ENCODE peak calls at places on chromosome 4, in eight cellular contexts. C is keratinocyte, O is psoas muscle, T is tibial artery, P is heart left ventricle, V is right lobe of liver, J is iPS DF 6.9, W is right cardiac atrium. E is an unnamed sample. For H3K4me1, the result is how much of the 10 kb centered on the place peaks cover.

GRCh38 chr4:30073001-30073710 is 647.0 kb upstream of the PCDH7 start:
- DNase-seq in C (no peak), O (no peak), T (no peak), P (no peak), V (no peak), J (no peak), W (no peak), E (no peak)

GRCh38 chr4:176789955-176790354 is 2.8 kb downstream of the VEGFC start:
- DNase-seq in C (peak), O (no peak), T (no peak), P (no peak), V (no peak), J (no peak), W (no peak), E (no peak)

GRCh38 chr4:154124539-154125255 is 335.8 kb upstream of the SFRP2 start:
- DNase-seq in C (peak), O (no peak), T (no peak), P (no peak), V (no peak), J (no peak), W (no peak), E (no peak)

GRCh38 chr4:15525080-15525479 is 55.4 kb downstream of the CC2D2A start:
- DNase-seq in C (peak), O (no peak), T (no peak), P (no peak), V (no peak), J (no peak), W (no peak), E (no peak)

GRCh38 chr4:133996431-133997121 is 205.0 kb downstream of the PABPC4L start:
- DNase-seq in C (no peak), O (no peak), T (no peak), P (no peak), V (no peak), J (no peak), W (no peak), E (no peak)

GRCh38 chr4:100722866-100723459 is 205.1 kb upstream of the EMCN start:
- DNase-seq in C (no peak), O (no peak), T (no peak), P (no peak), V (no peak), J (no peak), W (no peak), E (no peak)

GRCh38 chr4:2251073-2251794 is 9.3 kb upstream of the HAUS3 start:
- DNase-seq in C (no peak), O (peak), T (no peak), P (peak), V (peak), J (no peak), W (peak), E (no peak)

GRCh38 chr4:159414305-159414704 is 311.4 kb downstream of the RAPGEF2 start:
- DNase-seq in C (no peak), O (no peak), T (no peak), P (no peak), V (no peak), J (no peak), W (no peak), E (no peak)

GRCh38 chr4:112029642-112030235 is 115.5 kb upstream of the FAM241A start:
- DNase-seq in C (no peak), O (no peak), T (no peak), P (no peak), V (no peak), J (no peak), W (no peak), E (no peak)

GRCh38 chr4:52837716-52838558 is 24.2 kb upstream of the RASL11B start:
- DNase-seq in C (peak), O (no peak), T (no peak), P (no peak), V (no peak), J (no peak), W (no peak), E (no peak)

GRCh38 chr4:155639674-155640529 is 26.7 kb upstream of the GUCY1A1 start:
- DNase-seq in C (no peak), O (no peak), T (no peak), P (no peak), V (no peak), J (no peak), W (no peak), E (no peak)

GRCh38 chr4:82429728-82430192 is 502 bp downstream of the HNRNPDL start:
- DNase-seq in C (no peak), O (no peak), T (no peak), P (no peak), V (no peak), J (no peak), W (no peak), E (peak)

GRCh38 chr4:2762048-2762447 is 5.9 kb upstream of the TNIP2 start:
- DNase-seq in C (no peak), O (peak), T (peak), P (no peak), V (no peak), J (no peak), W (no peak), E (no peak)

GRCh38 chr4:65089666-65090065 is 580.6 kb downstream of the EPHA5 start:
- DNase-seq in C (no peak), O (no peak), T (no peak), P (no peak), V (no peak), J (no peak), W (no peak), E (no peak)

GRCh38 chr4:83011779-83012630 is 1.4 kb upstream of the LIN54 start:
- DNase-seq in C (no peak), O (peak), T (peak), P (peak), V (peak), J (no peak), W (peak), E (peak)

GRCh38 chr4:87579478-87579877 is 28.9 kb upstream of the DSPP start:
- DNase-seq in C (no peak), O (no peak), T (no peak), P (no peak), V (no peak), J (no peak), W (no peak), E (no peak)

GRCh38 chr4:88378691-88379559 is at the start of gene HERC6:
- DNase-seq in C (peak), O (peak), T (peak), P (peak), V (peak), J (no peak), W (peak), E (peak)

GRCh38 chr4:180617203-180617602 is 1626.0 kb upstream of the TENM3 start:
- DNase-seq in C (no peak), O (no peak), T (no peak), P (no peak), V (no peak), J (no peak), W (no peak), E (no peak)

GRCh38 chr4:86544313-86544966 is 49.7 kb upstream of the PTPN13 start:
- DNase-seq in C (no peak), O (no peak), T (no peak), P (no peak), V (no peak), J (no peak), W (no peak), E (no peak)

GRCh38 chr4:54513231-54513630 is 144.5 kb upstream of the KIT start:
- DNase-seq in C (peak), O (no peak), T (no peak), P (no peak), V (no peak), J (no peak), W (no peak), E (no peak)

DNA sequence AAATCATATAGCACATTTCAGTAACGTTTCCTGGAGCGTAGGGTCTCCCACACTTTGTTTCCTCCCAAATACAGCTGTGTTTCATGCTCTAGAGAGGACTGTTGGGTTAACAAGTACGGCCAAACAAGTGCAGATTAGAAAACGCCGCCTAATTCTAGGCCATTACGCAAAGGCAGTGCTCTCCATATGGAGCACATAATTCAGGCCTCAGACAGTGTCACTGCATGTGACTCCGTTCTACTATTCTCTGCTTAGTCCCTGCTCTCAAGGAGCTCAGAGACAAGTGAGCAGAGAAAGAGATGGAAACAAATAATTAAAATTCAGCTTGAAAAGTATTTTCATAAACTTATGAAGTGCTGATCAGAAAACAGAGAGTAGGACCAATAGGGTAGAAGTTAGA is 11.6 kb downstream of the ZNF827 start:
- DNase-seq in C (no peak), O (no peak), T (no peak), P (no peak), V (no peak), J (no peak), W (no peak), E (no peak)
- H3K27ac ChIP-seq in C (no peak), O (no peak), T (no peak), P (no peak), V (no peak), J (no peak), W (no peak), E (no peak)

DNA sequence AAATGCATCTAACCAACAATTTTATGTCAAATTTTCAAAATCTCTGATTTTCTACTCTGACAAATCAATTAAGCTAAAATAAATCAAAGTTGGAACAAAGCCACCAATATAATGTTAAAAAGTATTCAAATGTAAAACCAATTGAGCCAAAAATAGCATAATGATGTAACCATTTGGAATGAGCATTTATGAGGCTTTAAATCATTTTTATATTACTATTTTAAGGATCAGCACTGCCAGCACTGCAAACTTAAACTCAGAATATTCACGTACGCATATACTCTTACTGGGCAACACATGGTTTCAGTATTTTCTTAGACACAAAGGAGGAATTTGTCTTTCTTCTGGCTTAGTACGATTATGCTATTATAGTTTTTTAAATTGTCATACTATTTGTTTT is 52.2 kb downstream of the AFAP1 start:
- DNase-seq in C (no peak), O (no peak), T (no peak), P (no peak), V (no peak), J (no peak), W (no peak), E (no peak)
- H3K4me1 ChIP-seq in C (under half), O (under half), T (half or more), P (under half), V (under half), J (under half), W (under half), E (under half)

GRCh38 chr4:168794092-168794707 is 215.9 kb downstream of the CBR4 start:
- DNase-seq in C (no peak), O (no peak), T (no peak), P (no peak), V (no peak), J (no peak), W (peak), E (no peak)
- H3K27ac ChIP-seq in C (no peak), O (peak), T (no peak), P (no peak), V (no peak), J (no peak), W (peak), E (no peak)

DNA sequence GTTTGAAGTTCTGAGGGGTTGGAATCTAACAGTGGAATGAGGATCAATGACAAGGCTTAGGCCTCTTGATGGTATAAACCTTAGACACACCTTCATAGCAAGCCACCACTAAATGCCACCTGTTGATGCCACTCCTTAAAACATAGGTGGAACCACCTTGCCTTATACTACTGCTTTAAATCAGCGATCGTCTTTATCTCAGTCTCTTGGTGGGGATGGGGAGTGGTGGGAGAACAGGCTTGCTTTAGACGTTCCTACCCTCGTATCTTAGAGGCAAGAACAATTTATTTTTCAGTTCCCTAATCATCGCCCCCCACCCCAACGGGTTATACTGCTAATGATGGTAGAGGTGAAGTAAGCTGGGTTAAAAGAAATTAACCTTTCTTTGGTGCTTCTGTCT is 1.3 kb downstream of the RAB33B start:
- DNase-seq in C (no peak), O (no peak), T (no peak), P (no peak), V (no peak), J (no peak), W (no peak), E (no peak)
- H3K4me1 ChIP-seq in C (under half), O (under half), T (half or more), P (half or more), V (under half), J (under half), W (under half), E (under half)

GRCh38 chr4:186846426-186846825 is 122.8 kb upstream of the FAT1 start:
- DNase-seq in C (no peak), O (no peak), T (no peak), P (no peak), V (no peak), J (no peak), W (no peak), E (no peak)
- H3K27ac ChIP-seq in C (no peak), O (no peak), T (no peak), P (no peak), V (no peak), J (no peak), W (no peak), E (no peak)

GRCh38 chr4:25161599-25161960 is 1.3 kb upstream of the SEPSECS start:
- DNase-seq in C (no peak), O (no peak), T (no peak), P (no peak), V (no peak), J (no peak), W (no peak), E (no peak)

GRCh38 chr4:25158817-25159216 is 1.4 kb downstream of the SEPSECS start:
- DNase-seq in C (no peak), O (no peak), T (no peak), P (no peak), V (no peak), J (no peak), W (no peak), E (no peak)

GRCh38 chr4:25162566-25162965 is 2.3 kb upstream of the SEPSECS start:
- DNase-seq in C (no peak), O (no peak), T (no peak), P (no peak), V (no peak), J (no peak), W (no peak), E (no peak)

GRCh38 chr4:25160714-25161598 is 707 bp upstream of the SEPSECS start:
- DNase-seq in C (no peak), O (no peak), T (no peak), P (no peak), V (no peak), J (no peak), W (no peak), E (no peak)

GRCh38 chr4:25159837-25160713 is at the start of gene SEPSECS:
- DNase-seq in C (peak), O (peak), T (peak), P (peak), V (peak), J (peak), W (peak), E (peak)
- H3K4me1 ChIP-seq in C (under half), O (under half), T (under half), P (under half), V (under half), J (under half), W (under half), E (under half)

GRCh38 chr4:98166025-98166730 is 22.9 kb upstream of the STPG2 start:
- DNase-seq in C (no peak), O (peak), T (no peak), P (peak), V (peak), J (no peak), W (peak), E (no peak)
- H3K27ac ChIP-seq in C (no peak), O (no peak), T (no peak), P (no peak), V (no peak), J (no peak), W (no peak), E (no peak)

GRCh38 chr4:139300431-139301142 is 718 bp upstream of the NAA15 start:
- DNase-seq in C (no peak), O (no peak), T (no peak), P (no peak), V (no peak), J (no peak), W (no peak), E (no peak)

GRCh38 chr4:139295317-139296299 is 5.7 kb upstream of the NAA15 start:
- DNase-seq in C (peak), O (peak), T (peak), P (peak), V (peak), J (peak), W (peak), E (peak)

GRCh38 chr4:139299536-139299935 is 1.8 kb upstream of the NAA15 start:
- DNase-seq in C (no peak), O (no peak), T (no peak), P (no peak), V (no peak), J (no peak), W (no peak), E (no peak)

GRCh38 chr4:139301143-139301820 is at the start of gene NAA15:
- DNase-seq in C (peak), O (peak), T (peak), P (peak), V (peak), J (peak), W (peak), E (peak)

DNA sequence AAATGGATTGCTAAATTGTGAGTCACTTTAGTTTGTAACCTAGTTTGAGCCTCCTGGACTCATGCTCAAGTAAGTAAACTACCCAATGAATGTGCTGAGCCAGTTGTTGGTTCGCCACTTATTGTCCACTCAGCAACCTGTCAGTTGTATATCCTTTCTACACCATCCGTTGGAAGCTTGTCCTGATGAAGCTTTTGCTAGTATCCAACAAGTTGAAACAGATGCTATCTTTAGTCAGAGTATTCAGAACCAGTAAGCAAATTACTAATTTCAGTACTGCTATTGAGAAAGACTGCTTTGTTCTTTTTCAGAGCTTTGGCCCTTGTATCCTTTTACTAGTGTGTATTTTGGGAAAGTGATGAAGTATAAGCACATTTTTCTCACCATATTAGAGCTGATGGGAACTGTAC is 4.3 kb upstream of the NAA15 start:
- DNase-seq in C (peak), O (no peak), T (no peak), P (no peak), V (no peak), J (no peak), W (no peak), E (no peak)
- H3K4me1 ChIP-seq in C (under half), O (under half), T (under half), P (under half), V (under half), J (under half), W (under half), E (under half)

DNA sequence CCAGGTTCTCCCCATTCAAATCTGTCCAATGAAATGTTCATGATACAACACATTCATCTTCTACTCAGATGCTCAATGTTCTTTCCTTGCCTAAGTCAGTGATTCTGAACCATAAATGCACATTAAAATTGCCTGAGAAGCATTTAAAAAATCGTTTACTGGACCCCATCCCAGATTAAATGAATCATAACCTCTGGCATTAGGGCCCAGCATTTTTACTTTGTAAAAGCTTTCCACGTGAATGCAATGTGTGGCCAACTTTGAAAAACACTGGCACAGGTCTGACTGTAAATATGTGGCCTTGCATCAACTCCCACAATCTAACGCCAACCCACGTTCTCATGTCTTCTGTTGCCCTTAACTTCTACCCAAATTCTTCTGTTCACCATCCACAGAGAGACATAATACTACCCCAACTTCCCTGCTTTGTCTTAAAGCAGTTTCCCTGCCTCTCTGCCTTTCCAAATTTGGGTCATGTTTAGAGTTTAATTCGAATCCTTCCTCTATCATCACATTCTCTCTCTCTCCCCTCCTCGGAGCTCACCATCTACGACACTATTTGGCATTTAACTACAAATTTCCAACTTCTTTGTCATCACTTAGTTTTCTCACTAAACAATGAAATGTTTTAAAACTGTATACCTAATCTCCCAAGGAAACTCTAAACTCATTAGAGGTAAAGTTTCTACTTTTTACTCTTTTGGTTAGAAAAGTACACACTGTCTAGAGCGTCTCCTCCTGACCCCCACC is 78.7 kb downstream of the PRKG2 start:
- DNase-seq in C (no peak), O (no peak), T (no peak), P (no peak), V (no peak), J (no peak), W (no peak), E (no peak)
- H3K27ac ChIP-seq in C (no peak), O (no peak), T (no peak), P (no peak), V (no peak), J (no peak), W (no peak), E (no peak)

E was measured in naive thymus-derived CD4-positive, alpha-beta T cell.